ENCODE peak calls at places on chromosome 12, in five cellular contexts. S, T, A, B and H are unnamed samples.

GRCh38 chr12:109778684-109779083 is 54.5 kb downstream of the TRPV4 start:
- DNase-seq in S (no peak), T (no peak), A (no peak), B (no peak), H (no peak)

GRCh38 chr12:65605019-65605418 is 219.3 kb upstream of the HMGA2 start:
- DNase-seq in S (no peak), T (no peak), A (no peak), B (no peak), H (no peak)

GRCh38 chr12:29693962-29694361 is 89.8 kb downstream of the TMTC1 start:
- DNase-seq in S (no peak), T (no peak), A (no peak), B (no peak), H (no peak)

GRCh38 chr12:124727244-124727673 is 136.4 kb downstream of the SCARB1 start:
- DNase-seq in S (no peak), T (no peak), A (no peak), B (no peak), H (no peak)

GRCh38 chr12:106871477-106871876 is 84.2 kb upstream of the TMEM263 start:
- DNase-seq in S (peak), T (no peak), A (no peak), B (no peak), H (no peak)

GRCh38 chr12:2739832-2740641 is 54.7 kb upstream of the FKBP4 start:
- DNase-seq in S (peak), T (peak), A (no peak), B (no peak), H (no peak)

GRCh38 chr12:92784795-92785562 is 82.2 kb downstream of the PLEKHG7 start:
- DNase-seq in S (peak), T (peak), A (peak), B (peak), H (peak)

GRCh38 chr12:31662176-31662849 is 2.8 kb downstream of the ETFBKMT start:
- DNase-seq in S (no peak), T (no peak), A (no peak), B (no peak), H (no peak)

GRCh38 chr12:69610126-69610525 is 581 bp downstream of the LRRC10 start:
- DNase-seq in S (no peak), T (peak), A (no peak), B (no peak), H (no peak)

GRCh38 chr12:54370218-54370730 is 6.0 kb upstream of the GPR84 start:
- DNase-seq in S (peak), T (peak), A (peak), B (no peak), H (no peak)

GRCh38 chr12:97936165-97936564 is 473.6 kb downstream of the RMST start:
- DNase-seq in S (no peak), T (no peak), A (no peak), B (no peak), H (no peak)

GRCh38 chr12:92898755-92899154 is 30.3 kb downstream of the EEA1 start:
- DNase-seq in S (peak), T (no peak), A (no peak), B (no peak), H (no peak)

GRCh38 chr12:109925185-109925835 is 25.2 kb downstream of the TCHP start:
- DNase-seq in S (no peak), T (no peak), A (no peak), B (no peak), H (no peak)

GRCh38 chr12:69065804-69066203 is 132.8 kb upstream of the CPM start:
- DNase-seq in S (no peak), T (no peak), A (no peak), B (no peak), H (no peak)

GRCh38 chr12:45688188-45688587 is 41.3 kb upstream of the ARID2 start:
- DNase-seq in S (no peak), T (no peak), A (no peak), B (no peak), H (no peak)

GRCh38 chr12:80268924-80269749 is 169.8 kb downstream of the OTOGL start:
- DNase-seq in S (peak), T (no peak), A (no peak), B (peak), H (no peak)

GRCh38 chr12:23830210-23830609 is 119.3 kb downstream of the SOX5 start:
- DNase-seq in S (no peak), T (no peak), A (no peak), B (no peak), H (no peak)

GRCh38 chr12:29164477-29165163 is 15.5 kb downstream of the FAR2 start:
- DNase-seq in S (no peak), T (no peak), A (no peak), B (peak), H (no peak)

GRCh38 chr12:116650585-116650984 is 87.3 kb downstream of the SPRING1 start:
- DNase-seq in S (no peak), T (no peak), A (no peak), B (no peak), H (no peak)

GRCh38 chr12:79255326-79255725 is 390.8 kb downstream of the SYT1 start:
- DNase-seq in S (no peak), T (no peak), A (no peak), B (no peak), H (no peak)

GRCh38 chr12:78018939-78019338 is 188.2 kb downstream of the NAV3 start:
- DNase-seq in S (no peak), T (no peak), A (no peak), B (no peak), H (no peak)

GRCh38 chr12:122082621-122083356 is 4.2 kb downstream of the MLXIP start:
- DNase-seq in S (no peak), T (no peak), A (no peak), B (no peak), H (no peak)

GRCh38 chr12:69553626-69554248 is 31.5 kb upstream of the CCT2 start:
- DNase-seq in S (no peak), T (peak), A (peak), B (peak), H (no peak)

GRCh38 chr12:57111046-57111698 is at the start of gene STAT6:
- DNase-seq in S (peak), T (no peak), A (no peak), B (no peak), H (peak)

GRCh38 chr12:52319097-52319496 is 2.1 kb downstream of the KRT83 start:
- DNase-seq in S (peak), T (no peak), A (peak), B (no peak), H (no peak)

GRCh38 chr12:60035835-60036234 is 440.0 kb downstream of the SLC16A7 start:
- DNase-seq in S (no peak), T (no peak), A (no peak), B (no peak), H (no peak)

GRCh38 chr12:132480620-132481132 is 9.3 kb upstream of the FBRSL1 start:
- DNase-seq in S (no peak), T (no peak), A (no peak), B (no peak), H (no peak)